ENCODE peak calls at places on chromosomes 12 and 14, in four cellular contexts. One of them, this sample, is unnamed.

GRCh38 chr12:91215940-91216454 is 33.4 kb upstream of the DCN start:
- DNase-seq in vagina: no peak
- DNase-seq in stomach: no peak
- DNase-seq in endothelial cell of umbilical vein: no peak
- DNase-seq in this sample: no peak

GRCh38 chr12:65450610-65451009 is 172.1 kb downstream of the MSRB3 start:
- DNase-seq in stomach: no peak
- DNase-seq in vagina: no peak
- DNase-seq in endothelial cell of umbilical vein: peak; percentile 16
- DNase-seq in this sample: no peak

GRCh38 chr14:101360045-101360931 is 201.0 kb upstream of the DIO3 start:
- DNase-seq in vagina: peak; percentile 82
- DNase-seq in endothelial cell of umbilical vein: no peak
- DNase-seq in stomach: no peak
- DNase-seq in this sample: peak; percentile 19

GRCh38 chr12:78820946-78821345 is 43.6 kb upstream of the SYT1 start:
- DNase-seq in vagina: no peak
- DNase-seq in stomach: no peak
- DNase-seq in endothelial cell of umbilical vein: no peak
- DNase-seq in this sample: no peak

GRCh38 chr12:122643207-122643805 is 59.9 kb downstream of the HCAR2 start:
- DNase-seq in stomach: no peak
- DNase-seq in vagina: no peak
- DNase-seq in endothelial cell of umbilical vein: no peak
- DNase-seq in this sample: no peak

GRCh38 chr14:45364565-45364964 is 111.6 kb upstream of the MIS18BP1 start:
- DNase-seq in stomach: no peak
- DNase-seq in endothelial cell of umbilical vein: no peak
- DNase-seq in vagina: no peak
- DNase-seq in this sample: no peak

GRCh38 chr14:41490323-41490722 is 116.4 kb upstream of the LRFN5 start:
- DNase-seq in stomach: no peak
- DNase-seq in vagina: no peak
- DNase-seq in endothelial cell of umbilical vein: no peak
- DNase-seq in this sample: no peak

GRCh38 chr14:34098045-34098984 is 147.4 kb upstream of the EGLN3 start:
- DNase-seq in vagina: no peak
- DNase-seq in stomach: peak; percentile 46
- DNase-seq in endothelial cell of umbilical vein: peak; percentile 43
- DNase-seq in this sample: no peak

GRCh38 chr12:47707905-47708543 is 2.2 kb upstream of the RPAP3 start:
- DNase-seq in vagina: no peak
- DNase-seq in endothelial cell of umbilical vein: no peak
- DNase-seq in stomach: no peak
- DNase-seq in this sample: no peak

GRCh38 chr12:47707355-47707754 is 1.5 kb upstream of the RPAP3 start:
- DNase-seq in vagina: no peak
- DNase-seq in stomach: no peak
- DNase-seq in endothelial cell of umbilical vein: no peak
- DNase-seq in this sample: no peak

GRCh38 chr12:47710283-47710682 is 4.5 kb upstream of the RPAP3 start:
- DNase-seq in stomach: no peak
- DNase-seq in endothelial cell of umbilical vein: no peak
- DNase-seq in vagina: no peak
- DNase-seq in this sample: no peak

GRCh38 chr12:47711448-47711847 is 5.6 kb upstream of the RPAP3 start:
- DNase-seq in endothelial cell of umbilical vein: no peak
- DNase-seq in stomach: no peak
- DNase-seq in vagina: no peak
- DNase-seq in this sample: no peak

GRCh38 chr12:47709277-47710048 is 3.6 kb upstream of the RPAP3 start:
- DNase-seq in stomach: no peak
- DNase-seq in endothelial cell of umbilical vein: no peak
- DNase-seq in vagina: no peak
- DNase-seq in this sample: no peak
- TF ChIP-seq POLR2AphosphoS5 in stomach: no peak
- TF ChIP-seq POLR2AphosphoS5 in endothelial cell of umbilical vein: no peak
- TF ChIP-seq POLR2AphosphoS5 in vagina: no peak
- TF ChIP-seq POLR2AphosphoS5 in this sample: no peak

DNA sequence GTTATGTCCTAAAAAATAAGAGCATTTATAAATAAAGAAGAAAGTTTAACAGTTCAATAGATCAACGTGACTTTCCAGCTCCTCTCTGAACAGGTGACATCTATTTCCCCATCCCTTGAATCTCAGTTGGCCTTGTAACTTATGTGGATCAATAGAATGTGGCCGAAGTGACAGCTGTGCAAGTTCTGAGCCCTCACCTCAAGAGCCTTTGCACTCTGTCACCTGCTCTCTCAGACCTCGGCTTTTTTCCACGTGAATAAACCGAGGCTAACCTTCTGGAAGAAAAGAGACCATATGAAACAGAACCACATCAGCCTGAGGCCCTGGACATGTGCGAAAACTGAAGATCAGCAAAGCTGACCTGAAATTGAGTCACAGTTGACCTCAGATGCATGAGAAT is 253.0 kb downstream of the DAD1 start:
- DNase-seq in endothelial cell of umbilical vein: no peak
- DNase-seq in vagina: no peak
- DNase-seq in stomach: no peak
- DNase-seq in this sample: no peak
- H3K4me3 ChIP-seq in endothelial cell of umbilical vein: no peak overlapping the region
- H3K4me3 ChIP-seq in vagina: no peak overlapping the region
- H3K4me3 ChIP-seq in stomach: no peak overlapping the region
- H3K4me3 ChIP-seq in this sample: no peak overlapping the region

DNA sequence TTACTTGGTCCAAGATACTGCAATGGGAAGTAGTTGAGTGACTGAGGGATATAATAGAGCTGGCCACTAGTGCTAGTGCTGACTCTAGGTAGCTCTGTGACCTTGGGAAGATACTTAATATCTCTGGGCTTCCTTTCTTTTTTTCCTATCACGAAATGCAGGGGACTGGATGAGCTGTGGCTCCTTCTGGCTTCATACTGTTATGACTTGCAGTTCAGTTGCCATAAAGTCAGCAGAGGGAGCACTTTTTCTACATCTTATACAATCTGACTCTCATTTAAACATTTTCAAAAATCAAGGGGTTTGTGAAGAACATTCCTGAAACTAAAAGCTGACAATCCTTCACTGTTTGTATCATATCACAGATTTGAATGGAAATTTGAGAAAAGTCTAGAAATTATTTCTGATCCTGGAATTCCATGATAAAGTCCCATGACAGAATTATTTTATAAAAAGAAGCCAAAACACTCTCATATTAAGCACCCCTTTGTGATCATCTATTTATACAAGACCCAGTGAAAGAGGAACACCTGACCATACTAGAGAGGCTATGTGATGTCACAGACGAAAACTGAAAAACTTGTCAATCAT is 5.4 kb downstream of the BHLHE41 start:
- DNase-seq in stomach: no peak
- DNase-seq in endothelial cell of umbilical vein: peak; percentile 67
- DNase-seq in vagina: no peak
- DNase-seq in this sample: no peak
- TF ChIP-seq POLR2AphosphoS5 in stomach: no peak
- TF ChIP-seq POLR2AphosphoS5 in endothelial cell of umbilical vein: no peak
- TF ChIP-seq POLR2AphosphoS5 in vagina: no peak
- TF ChIP-seq POLR2AphosphoS5 in this sample: no peak

DNA sequence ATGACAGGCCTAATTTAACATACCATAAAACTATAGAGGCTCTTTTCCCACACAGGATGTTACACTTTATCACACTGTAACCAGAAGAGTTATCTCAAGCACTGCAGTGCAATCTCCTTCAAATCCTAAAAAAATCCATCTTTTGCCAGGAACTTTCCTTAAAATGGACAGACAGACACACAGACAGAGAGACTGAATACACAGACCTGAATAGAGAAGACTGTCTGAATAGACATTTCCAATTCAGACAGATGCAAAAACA is 6.5 kb downstream of the CORO1C start:
- DNase-seq in vagina: no peak
- DNase-seq in endothelial cell of umbilical vein: no peak
- DNase-seq in stomach: no peak
- DNase-seq in this sample: no peak
- H3K4me3 ChIP-seq in vagina: no peak overlapping the region
- H3K4me3 ChIP-seq in endothelial cell of umbilical vein: no peak overlapping the region
- H3K4me3 ChIP-seq in stomach: no peak overlapping the region
- H3K4me3 ChIP-seq in this sample: no peak overlapping the region

GRCh38 chr14:91744068-91744480 is 12.2 kb upstream of the CATSPERB start:
- DNase-seq in vagina: no peak
- DNase-seq in stomach: peak; percentile 60
- DNase-seq in endothelial cell of umbilical vein: peak; percentile 37
- DNase-seq in this sample: no peak
- TF ChIP-seq POLR2AphosphoS5 in vagina: no peak
- TF ChIP-seq POLR2AphosphoS5 in stomach: no peak
- TF ChIP-seq POLR2AphosphoS5 in endothelial cell of umbilical vein: peak; percentile 19
- TF ChIP-seq POLR2AphosphoS5 in this sample: no peak

GRCh38 chr14:71130491-71131179 is 223.4 kb downstream of the PCNX1 start:
- DNase-seq in endothelial cell of umbilical vein: peak; percentile 70
- DNase-seq in vagina: peak; percentile 12
- DNase-seq in stomach: no peak
- DNase-seq in this sample: no peak
- H3K4me3 ChIP-seq in endothelial cell of umbilical vein: peak overlapping the region; percentile 16
- H3K4me3 ChIP-seq in vagina: no peak overlapping the region
- H3K4me3 ChIP-seq in stomach: no peak overlapping the region
- H3K4me3 ChIP-seq in this sample: no peak overlapping the region

GRCh38 chr12:67568055-67568454 is 80.5 kb upstream of the DYRK2 start:
- DNase-seq in endothelial cell of umbilical vein: no peak
- DNase-seq in vagina: no peak
- DNase-seq in stomach: no peak
- DNase-seq in this sample: no peak
- TF ChIP-seq POLR2AphosphoS5 in endothelial cell of umbilical vein: no peak
- TF ChIP-seq POLR2AphosphoS5 in vagina: no peak
- TF ChIP-seq POLR2AphosphoS5 in stomach: no peak
- TF ChIP-seq POLR2AphosphoS5 in this sample: no peak

DNA sequence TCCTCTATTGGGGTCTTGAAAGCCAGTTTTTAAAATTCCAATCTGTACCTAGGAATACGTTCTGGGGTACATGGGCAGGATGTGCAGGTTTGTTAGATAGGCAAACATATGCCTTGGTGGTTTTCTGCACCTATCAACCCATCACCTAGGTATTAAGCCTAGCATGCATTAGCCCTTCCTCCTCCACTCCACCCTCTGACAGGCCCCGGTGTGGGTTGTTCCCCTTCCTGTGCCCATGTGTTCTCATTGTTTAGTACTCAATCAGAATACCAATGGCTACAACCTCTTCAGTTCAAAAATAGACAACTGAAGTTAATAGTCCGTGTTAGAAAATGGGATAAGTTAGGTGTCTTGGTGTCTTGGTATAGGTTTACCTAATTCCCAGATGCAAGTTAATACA is 3.4 kb downstream of the NTS start:
- DNase-seq in stomach: no peak
- DNase-seq in endothelial cell of umbilical vein: no peak
- DNase-seq in vagina: no peak
- DNase-seq in this sample: no peak
- H3K4me3 ChIP-seq in stomach: no peak overlapping the region
- H3K4me3 ChIP-seq in endothelial cell of umbilical vein: no peak overlapping the region
- H3K4me3 ChIP-seq in vagina: no peak overlapping the region
- H3K4me3 ChIP-seq in this sample: no peak overlapping the region

DNA sequence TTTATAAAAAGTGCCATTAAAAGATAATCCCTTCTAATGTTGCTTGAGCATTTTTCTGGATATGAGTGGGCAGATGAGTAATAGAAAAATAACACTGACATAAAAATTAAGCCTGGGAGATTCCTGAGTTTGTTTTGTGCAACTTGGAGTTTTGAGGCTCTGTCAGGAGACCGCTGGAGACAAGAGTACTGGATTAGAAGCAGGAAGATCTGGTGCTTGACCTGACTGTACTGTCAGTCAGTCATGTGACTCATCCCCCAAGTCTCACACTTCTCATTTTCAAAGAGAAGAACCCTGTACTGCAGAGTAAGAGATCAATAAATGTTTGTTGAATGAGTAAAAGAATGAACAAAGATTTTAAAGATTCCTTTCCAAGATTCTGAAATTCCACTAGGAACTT is 29.4 kb downstream of the ANO4 start:
- DNase-seq in endothelial cell of umbilical vein: no peak
- DNase-seq in vagina: no peak
- DNase-seq in stomach: no peak
- DNase-seq in this sample: no peak
- TF ChIP-seq POLR2AphosphoS5 in endothelial cell of umbilical vein: no peak
- TF ChIP-seq POLR2AphosphoS5 in vagina: no peak
- TF ChIP-seq POLR2AphosphoS5 in stomach: no peak
- TF ChIP-seq POLR2AphosphoS5 in this sample: no peak

GRCh38 chr14:106844608-106845285 is 1318.4 kb downstream of the TMEM121 start:
- DNase-seq in stomach: peak; percentile 64
- DNase-seq in vagina: no peak
- DNase-seq in endothelial cell of umbilical vein: no peak
- DNase-seq in this sample: peak; percentile 35

GRCh38 chr14:106843951-106844483 is 1317.6 kb downstream of the TMEM121 start:
- DNase-seq in endothelial cell of umbilical vein: no peak
- DNase-seq in stomach: peak; percentile 75
- DNase-seq in vagina: no peak
- DNase-seq in this sample: peak; percentile 66

GRCh38 chr14:106842687-106843086 is 1316.3 kb downstream of the TMEM121 start:
- DNase-seq in vagina: no peak
- DNase-seq in stomach: peak; percentile 46
- DNase-seq in endothelial cell of umbilical vein: no peak
- DNase-seq in this sample: no peak

GRCh38 chr14:106841701-106842100 is 1315.3 kb downstream of the TMEM121 start:
- DNase-seq in stomach: no peak
- DNase-seq in vagina: no peak
- DNase-seq in endothelial cell of umbilical vein: no peak
- DNase-seq in this sample: no peak

GRCh38 chr14:106843376-106843775 is 1317.0 kb downstream of the TMEM121 start:
- DNase-seq in stomach: no peak
- DNase-seq in vagina: no peak
- DNase-seq in endothelial cell of umbilical vein: no peak
- DNase-seq in this sample: no peak
- H3K4me3 ChIP-seq in stomach: peak overlapping the region; percentile 38
- H3K4me3 ChIP-seq in vagina: no peak overlapping the region
- H3K4me3 ChIP-seq in endothelial cell of umbilical vein: no peak overlapping the region
- H3K4me3 ChIP-seq in this sample: no peak overlapping the region